ENCODE peak calls at places on chromosomes 2 and 18, in eight cellular contexts. One of them, this sample, is unnamed.
A peak's percentile ranks its signal among the peaks of the same experiment; 100 is the strongest.

GRCh38 chr2:147483293-147483669 is 361.5 kb upstream of the ACVR2A start:
- DNase-seq in NCI-H2171 treated with DMSO at 0.1 percent for 48 hours: no peak
- DNase-seq in ACHN: no peak
- DNase-seq in epithelial cell of prostate: no peak
- DNase-seq in left ventricle myocardium superior: no peak
- DNase-seq in prostate gland: no peak
- DNase-seq in NCI-H1417: no peak
- DNase-seq in adipocyte: no peak
- DNase-seq in this sample: peak; percentile 36

GRCh38 chr18:11005528-11005927 is 143.8 kb downstream of the PIEZO2 start:
- DNase-seq in NCI-H2171 treated with DMSO at 0.1 percent for 48 hours: no peak
- DNase-seq in adipocyte: no peak
- DNase-seq in ACHN: no peak
- DNase-seq in left ventricle myocardium superior: no peak
- DNase-seq in prostate gland: no peak
- DNase-seq in epithelial cell of prostate: peak; percentile 20
- DNase-seq in NCI-H1417: no peak
- DNase-seq in this sample: peak; percentile 94

GRCh38 chr2:134138115-134138514 is 115.8 kb upstream of the MGAT5 start:
- DNase-seq in left ventricle myocardium superior: no peak
- DNase-seq in prostate gland: no peak
- DNase-seq in epithelial cell of prostate: no peak
- DNase-seq in NCI-H1417: no peak
- DNase-seq in NCI-H2171 treated with DMSO at 0.1 percent for 48 hours: no peak
- DNase-seq in ACHN: no peak
- DNase-seq in adipocyte: peak; percentile 30
- DNase-seq in this sample: peak; percentile 26

GRCh38 chr2:80238692-80239469 is 65.7 kb downstream of the LRRTM1 start:
- DNase-seq in ACHN: peak; percentile 28
- DNase-seq in NCI-H2171 treated with DMSO at 0.1 percent for 48 hours: peak; percentile 39
- DNase-seq in NCI-H1417: no peak
- DNase-seq in adipocyte: peak; percentile 81
- DNase-seq in left ventricle myocardium superior: peak; percentile 31
- DNase-seq in epithelial cell of prostate: no peak
- DNase-seq in prostate gland: no peak
- DNase-seq in this sample: peak; percentile 18

GRCh38 chr2:117958186-117958585 is 55.7 kb downstream of the CCDC93 start:
- DNase-seq in ACHN: no peak
- DNase-seq in adipocyte: peak; percentile 95
- DNase-seq in epithelial cell of prostate: peak; percentile 20
- DNase-seq in prostate gland: peak; percentile 36
- DNase-seq in NCI-H2171 treated with DMSO at 0.1 percent for 48 hours: no peak
- DNase-seq in left ventricle myocardium superior: no peak
- DNase-seq in NCI-H1417: no peak
- DNase-seq in this sample: peak; percentile 3

GRCh38 chr2:239602290-239603282 is 201.8 kb upstream of the HDAC4 start:
- DNase-seq in ACHN: no peak
- DNase-seq in NCI-H2171 treated with DMSO at 0.1 percent for 48 hours: no peak
- DNase-seq in epithelial cell of prostate: no peak
- DNase-seq in NCI-H1417: no peak
- DNase-seq in left ventricle myocardium superior: no peak
- DNase-seq in prostate gland: no peak
- DNase-seq in adipocyte: no peak
- DNase-seq in this sample: no peak

GRCh38 chr2:179057737-179058136 is 7.8 kb upstream of the CCDC141 start:
- DNase-seq in NCI-H1417: no peak
- DNase-seq in epithelial cell of prostate: no peak
- DNase-seq in left ventricle myocardium superior: no peak
- DNase-seq in NCI-H2171 treated with DMSO at 0.1 percent for 48 hours: no peak
- DNase-seq in adipocyte: no peak
- DNase-seq in prostate gland: no peak
- DNase-seq in ACHN: no peak
- DNase-seq in this sample: peak; percentile 13

GRCh38 chr2:201466050-201466660 is 14.6 kb downstream of the STRADB start:
- DNase-seq in left ventricle myocardium superior: no peak
- DNase-seq in adipocyte: peak; percentile 89
- DNase-seq in NCI-H2171 treated with DMSO at 0.1 percent for 48 hours: peak; percentile 93
- DNase-seq in NCI-H1417: no peak
- DNase-seq in epithelial cell of prostate: peak; percentile 31
- DNase-seq in prostate gland: peak; percentile 66
- DNase-seq in ACHN: no peak
- DNase-seq in this sample: peak; percentile 91

This sample was measured in myocyte.